ENCODE peak calls at places on chromosome 4, in ten cellular contexts. One of them, this sample, is unnamed.

GRCh38 chr4:169612869-169613859 is 781 bp upstream of the NEK1 start:
- DNase-seq in HepG2: peak
- DNase-seq in CD4-positive, alpha-beta memory T cell: peak
- DNase-seq in fibroblast of lung: peak
- DNase-seq in SK-N-MC: no peak
- DNase-seq in iPS DF 6.9: no peak
- DNase-seq in GM23248: peak
- DNase-seq in A549: peak
- DNase-seq in suprapubic skin: no peak
- DNase-seq in lower lobe of right lung: peak
- DNase-seq in this sample: peak

GRCh38 chr4:68257719-68258118 is 12.2 kb upstream of the TMPRSS11B start:
- DNase-seq in HepG2: no peak
- DNase-seq in CD4-positive, alpha-beta memory T cell: no peak
- DNase-seq in fibroblast of lung: no peak
- DNase-seq in SK-N-MC: no peak
- DNase-seq in iPS DF 6.9: no peak
- DNase-seq in GM23248: no peak
- DNase-seq in A549: no peak
- DNase-seq in suprapubic skin: no peak
- DNase-seq in lower lobe of right lung: no peak
- DNase-seq in this sample: no peak

GRCh38 chr4:57854748-57855147 is 744.6 kb upstream of the IGFBP7 start:
- DNase-seq in HepG2: no peak
- DNase-seq in CD4-positive, alpha-beta memory T cell: no peak
- DNase-seq in fibroblast of lung: no peak
- DNase-seq in SK-N-MC: no peak
- DNase-seq in iPS DF 6.9: no peak
- DNase-seq in GM23248: no peak
- DNase-seq in A549: no peak
- DNase-seq in suprapubic skin: no peak
- DNase-seq in lower lobe of right lung: no peak
- DNase-seq in this sample: no peak

GRCh38 chr4:23876418-23877089 is 13.3 kb downstream of the PPARGC1A start:
- DNase-seq in HepG2: no peak
- DNase-seq in CD4-positive, alpha-beta memory T cell: no peak
- DNase-seq in fibroblast of lung: no peak
- DNase-seq in SK-N-MC: no peak
- DNase-seq in iPS DF 6.9: no peak
- DNase-seq in GM23248: no peak
- DNase-seq in A549: no peak
- DNase-seq in suprapubic skin: no peak
- DNase-seq in lower lobe of right lung: no peak
- DNase-seq in this sample: no peak

GRCh38 chr4:25712611-25713010 is 57.0 kb downstream of the SLC34A2 start:
- DNase-seq in HepG2: no peak
- DNase-seq in CD4-positive, alpha-beta memory T cell: no peak
- DNase-seq in fibroblast of lung: no peak
- DNase-seq in SK-N-MC: no peak
- DNase-seq in iPS DF 6.9: no peak
- DNase-seq in GM23248: no peak
- DNase-seq in A549: no peak
- DNase-seq in suprapubic skin: no peak
- DNase-seq in lower lobe of right lung: no peak
- DNase-seq in this sample: no peak

GRCh38 chr4:39036172-39036571 is 4.0 kb upstream of the TMEM156 start:
- DNase-seq in HepG2: peak
- DNase-seq in CD4-positive, alpha-beta memory T cell: no peak
- DNase-seq in fibroblast of lung: peak
- DNase-seq in SK-N-MC: no peak
- DNase-seq in iPS DF 6.9: no peak
- DNase-seq in GM23248: no peak
- DNase-seq in A549: no peak
- DNase-seq in suprapubic skin: no peak
- DNase-seq in lower lobe of right lung: no peak
- DNase-seq in this sample: no peak

GRCh38 chr4:139300431-139301142 is 718 bp upstream of the NAA15 start:
- DNase-seq in HepG2: no peak
- DNase-seq in CD4-positive, alpha-beta memory T cell: no peak
- DNase-seq in fibroblast of lung: peak
- DNase-seq in SK-N-MC: no peak
- DNase-seq in iPS DF 6.9: no peak
- DNase-seq in GM23248: peak
- DNase-seq in A549: peak
- DNase-seq in suprapubic skin: no peak
- DNase-seq in lower lobe of right lung: no peak
- DNase-seq in this sample: no peak

GRCh38 chr4:144594471-144594986 is 51.4 kb upstream of the HHIP start:
- DNase-seq in HepG2: no peak
- DNase-seq in CD4-positive, alpha-beta memory T cell: no peak
- DNase-seq in fibroblast of lung: no peak
- DNase-seq in SK-N-MC: no peak
- DNase-seq in iPS DF 6.9: no peak
- DNase-seq in GM23248: no peak
- DNase-seq in A549: no peak
- DNase-seq in suprapubic skin: no peak
- DNase-seq in lower lobe of right lung: no peak
- DNase-seq in this sample: no peak

GRCh38 chr4:60992037-60992436 is 208.1 kb upstream of the ADGRL3 start:
- DNase-seq in HepG2: no peak
- DNase-seq in CD4-positive, alpha-beta memory T cell: no peak
- DNase-seq in fibroblast of lung: peak
- DNase-seq in SK-N-MC: no peak
- DNase-seq in iPS DF 6.9: no peak
- DNase-seq in GM23248: no peak
- DNase-seq in A549: no peak
- DNase-seq in suprapubic skin: no peak
- DNase-seq in lower lobe of right lung: no peak
- DNase-seq in this sample: no peak

GRCh38 chr4:144634978-144635747 is 10.8 kb upstream of the HHIP start:
- DNase-seq in HepG2: no peak
- DNase-seq in CD4-positive, alpha-beta memory T cell: no peak
- DNase-seq in fibroblast of lung: no peak
- DNase-seq in SK-N-MC: no peak
- DNase-seq in iPS DF 6.9: no peak
- DNase-seq in GM23248: no peak
- DNase-seq in A549: no peak
- DNase-seq in suprapubic skin: no peak
- DNase-seq in lower lobe of right lung: no peak
- DNase-seq in this sample: no peak

GRCh38 chr4:4694296-4694772 is 152.5 kb upstream of the STX18 start:
- DNase-seq in HepG2: peak
- DNase-seq in CD4-positive, alpha-beta memory T cell: no peak
- DNase-seq in fibroblast of lung: peak
- DNase-seq in SK-N-MC: no peak
- DNase-seq in iPS DF 6.9: peak
- DNase-seq in GM23248: peak
- DNase-seq in A549: peak
- DNase-seq in suprapubic skin: no peak
- DNase-seq in lower lobe of right lung: no peak
- DNase-seq in this sample: no peak

GRCh38 chr4:81109356-81109755 is 78.8 kb downstream of the BMP3 start:
- DNase-seq in HepG2: no peak
- DNase-seq in CD4-positive, alpha-beta memory T cell: no peak
- DNase-seq in fibroblast of lung: no peak
- DNase-seq in SK-N-MC: no peak
- DNase-seq in iPS DF 6.9: no peak
- DNase-seq in GM23248: no peak
- DNase-seq in A549: no peak
- DNase-seq in suprapubic skin: no peak
- DNase-seq in lower lobe of right lung: no peak
- DNase-seq in this sample: no peak
- H3K4me3 ChIP-seq in HepG2: no peak
- H3K4me3 ChIP-seq in CD4-positive, alpha-beta memory T cell: no peak
- H3K4me3 ChIP-seq in fibroblast of lung: no peak
- H3K4me3 ChIP-seq in SK-N-MC: no peak
- H3K4me3 ChIP-seq in iPS DF 6.9: no peak
- H3K4me3 ChIP-seq in GM23248: no peak
- H3K4me3 ChIP-seq in A549: no peak
- H3K4me3 ChIP-seq in suprapubic skin: no peak
- H3K4me3 ChIP-seq in lower lobe of right lung: no peak
- H3K4me3 ChIP-seq in this sample: no peak

GRCh38 chr4:7306986-7307385 is 114.6 kb downstream of the SORCS2 start:
- DNase-seq in HepG2: no peak
- DNase-seq in CD4-positive, alpha-beta memory T cell: no peak
- DNase-seq in fibroblast of lung: no peak
- DNase-seq in SK-N-MC: no peak
- DNase-seq in iPS DF 6.9: no peak
- DNase-seq in GM23248: no peak
- DNase-seq in A549: no peak
- DNase-seq in suprapubic skin: no peak
- DNase-seq in lower lobe of right lung: no peak
- DNase-seq in this sample: no peak
- H3K27ac ChIP-seq in HepG2: no peak
- H3K27ac ChIP-seq in CD4-positive, alpha-beta memory T cell: no peak
- H3K27ac ChIP-seq in fibroblast of lung: no peak
- H3K27ac ChIP-seq in SK-N-MC: no peak
- H3K27ac ChIP-seq in iPS DF 6.9: no peak
- H3K27ac ChIP-seq in GM23248: no peak
- H3K27ac ChIP-seq in A549: no peak
- H3K27ac ChIP-seq in suprapubic skin: no peak
- H3K27ac ChIP-seq in lower lobe of right lung: no peak
- H3K27ac ChIP-seq in this sample: no peak

GRCh38 chr4:78936989-78937388 is 2.2 kb downstream of the PAQR3 start:
- DNase-seq in HepG2: no peak
- DNase-seq in CD4-positive, alpha-beta memory T cell: no peak
- DNase-seq in fibroblast of lung: no peak
- DNase-seq in SK-N-MC: no peak
- DNase-seq in iPS DF 6.9: no peak
- DNase-seq in GM23248: no peak
- DNase-seq in A549: no peak
- DNase-seq in suprapubic skin: no peak
- DNase-seq in lower lobe of right lung: no peak
- DNase-seq in this sample: no peak
- H3K4me3 ChIP-seq in HepG2: no peak
- H3K4me3 ChIP-seq in CD4-positive, alpha-beta memory T cell: no peak
- H3K4me3 ChIP-seq in fibroblast of lung: no peak
- H3K4me3 ChIP-seq in SK-N-MC: no peak
- H3K4me3 ChIP-seq in iPS DF 6.9: no peak
- H3K4me3 ChIP-seq in GM23248: no peak
- H3K4me3 ChIP-seq in A549: no peak
- H3K4me3 ChIP-seq in suprapubic skin: no peak
- H3K4me3 ChIP-seq in lower lobe of right lung: no peak
- H3K4me3 ChIP-seq in this sample: no peak

GRCh38 chr4:54779797-54780196 is 122.0 kb downstream of the KIT start:
- DNase-seq in HepG2: no peak
- DNase-seq in CD4-positive, alpha-beta memory T cell: no peak
- DNase-seq in fibroblast of lung: no peak
- DNase-seq in SK-N-MC: no peak
- DNase-seq in iPS DF 6.9: no peak
- DNase-seq in GM23248: no peak
- DNase-seq in A549: no peak
- DNase-seq in suprapubic skin: no peak
- DNase-seq in lower lobe of right lung: no peak
- DNase-seq in this sample: no peak

GRCh38 chr4:54784188-54784671 is 126.5 kb downstream of the KIT start:
- DNase-seq in HepG2: no peak
- DNase-seq in CD4-positive, alpha-beta memory T cell: no peak
- DNase-seq in fibroblast of lung: peak
- DNase-seq in SK-N-MC: no peak
- DNase-seq in iPS DF 6.9: no peak
- DNase-seq in GM23248: peak
- DNase-seq in A549: no peak
- DNase-seq in suprapubic skin: peak
- DNase-seq in lower lobe of right lung: peak
- DNase-seq in this sample: no peak

GRCh38 chr4:54783402-54784110 is 125.8 kb downstream of the KIT start:
- DNase-seq in HepG2: peak
- DNase-seq in CD4-positive, alpha-beta memory T cell: no peak
- DNase-seq in fibroblast of lung: no peak
- DNase-seq in SK-N-MC: no peak
- DNase-seq in iPS DF 6.9: no peak
- DNase-seq in GM23248: peak
- DNase-seq in A549: no peak
- DNase-seq in suprapubic skin: no peak
- DNase-seq in lower lobe of right lung: no peak
- DNase-seq in this sample: no peak

DNA sequence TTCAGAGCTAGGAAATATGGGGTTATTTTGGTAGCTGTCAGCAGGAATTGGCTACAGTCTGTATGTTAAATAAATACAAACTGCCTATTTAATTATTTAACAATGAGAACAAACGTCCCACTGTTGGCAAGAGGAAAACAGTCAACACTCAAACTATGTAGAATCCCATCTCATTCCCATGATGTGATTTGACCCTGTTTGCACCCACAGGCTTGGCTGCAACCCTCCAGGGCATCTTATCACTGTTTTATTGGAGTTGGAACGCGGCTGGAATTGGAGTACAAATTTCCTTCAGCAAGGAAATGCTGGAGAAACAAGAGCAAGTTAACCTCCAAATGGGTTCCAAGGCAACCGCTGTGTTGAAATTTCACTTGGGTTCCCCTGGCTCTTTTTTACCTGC is 124.0 kb downstream of the KIT start:
- DNase-seq in HepG2: no peak
- DNase-seq in CD4-positive, alpha-beta memory T cell: no peak
- DNase-seq in fibroblast of lung: no peak
- DNase-seq in SK-N-MC: no peak
- DNase-seq in iPS DF 6.9: no peak
- DNase-seq in GM23248: peak
- DNase-seq in A549: no peak
- DNase-seq in suprapubic skin: no peak
- DNase-seq in lower lobe of right lung: no peak
- DNase-seq in this sample: no peak
- H3K27ac ChIP-seq in HepG2: no peak
- H3K27ac ChIP-seq in CD4-positive, alpha-beta memory T cell: no peak
- H3K27ac ChIP-seq in fibroblast of lung: no peak
- H3K27ac ChIP-seq in SK-N-MC: no peak
- H3K27ac ChIP-seq in iPS DF 6.9: no peak
- H3K27ac ChIP-seq in GM23248: no peak
- H3K27ac ChIP-seq in A549: no peak
- H3K27ac ChIP-seq in suprapubic skin: no peak
- H3K27ac ChIP-seq in lower lobe of right lung: no peak
- H3K27ac ChIP-seq in this sample: no peak

GRCh38 chr4:107826427-107826980 is 1.8 kb downstream of the SGMS2 start:
- DNase-seq in HepG2: no peak
- DNase-seq in CD4-positive, alpha-beta memory T cell: no peak
- DNase-seq in fibroblast of lung: no peak
- DNase-seq in SK-N-MC: no peak
- DNase-seq in iPS DF 6.9: no peak
- DNase-seq in GM23248: peak
- DNase-seq in A549: peak
- DNase-seq in suprapubic skin: no peak
- DNase-seq in lower lobe of right lung: no peak
- DNase-seq in this sample: no peak
- H3K4me3 ChIP-seq in HepG2: peak
- H3K4me3 ChIP-seq in CD4-positive, alpha-beta memory T cell: no peak
- H3K4me3 ChIP-seq in fibroblast of lung: peak
- H3K4me3 ChIP-seq in SK-N-MC: no peak
- H3K4me3 ChIP-seq in iPS DF 6.9: no peak
- H3K4me3 ChIP-seq in GM23248: peak
- H3K4me3 ChIP-seq in A549: peak
- H3K4me3 ChIP-seq in suprapubic skin: peak
- H3K4me3 ChIP-seq in lower lobe of right lung: peak
- H3K4me3 ChIP-seq in this sample: no peak

This sample was measured in CD8-positive, alpha-beta memory T cell.